ENCODE peak calls at places on chromosomes 4 and X, in five cellular contexts. F is RKO, D is left cardiac atrium, I is lower leg skin, C is dorsolateral prefrontal cortex. K is an unnamed sample.

GRCh38 chr4:5120468-5120867 is 69.2 kb downstream of the STK32B start:
- DNase-seq in F (no peak), D (no peak), I (no peak), C (no peak), K (no peak)

GRCh38 chr4:150010525-150011126 is 67.6 kb upstream of the DCLK2 start:
- DNase-seq in F (peak), D (peak), I (no peak), C (no peak), K (no peak)

GRCh38 chr4:183966371-183966770 is 61.3 kb downstream of the STOX2 start:
- DNase-seq in F (no peak), D (no peak), I (no peak), C (no peak), K (no peak)

GRCh38 chr4:41428205-41428940 is 109.6 kb upstream of the LIMCH1 start:
- DNase-seq in F (no peak), D (no peak), I (no peak), C (no peak), K (no peak)

GRCh38 chrX:133350751-133351150 is 64.5 kb downstream of the GPC4 start:
- DNase-seq in F (no peak), D (peak), I (peak), C (no peak), K (no peak)

GRCh38 chr4:73257995-73258667 is 467 bp downstream of the ANKRD17 start:
- DNase-seq in F (peak), D (peak), I (no peak), C (no peak), K (no peak)

GRCh38 chr4:74793757-74794340 is 474 bp downstream of the BTC start:
- DNase-seq in F (peak), D (peak), I (peak), C (peak), K (peak)

GRCh38 chrX:134711135-134711941 is 53.1 kb upstream of the PLAC1 start:
- DNase-seq in F (no peak), D (no peak), I (no peak), C (no peak), K (no peak)

GRCh38 chr4:139266583-139267257 is 13.3 kb downstream of the MGARP start:
- DNase-seq in F (peak), D (peak), I (peak), C (peak), K (no peak)

GRCh38 chr4:16269742-16270522 is 43.7 kb upstream of the TAPT1 start:
- DNase-seq in F (no peak), D (peak), I (no peak), C (no peak), K (no peak)

GRCh38 chr4:121788896-121789295 is 12.2 kb upstream of the EXOSC9 start:
- DNase-seq in F (no peak), D (no peak), I (no peak), C (no peak), K (no peak)

GRCh38 chrX:131063613-131064012 is 5.5 kb downstream of the ARHGAP36 start:
- DNase-seq in F (no peak), D (no peak), I (no peak), C (no peak), K (no peak)

GRCh38 chr4:3323071-3323481 is 30.3 kb downstream of the RGS12 start:
- DNase-seq in F (no peak), D (peak), I (peak), C (peak), K (peak)

GRCh38 chr4:1164040-1164439 is 8.3 kb downstream of the SPON2 start:
- DNase-seq in F (no peak), D (no peak), I (no peak), C (no peak), K (no peak)

GRCh38 chr4:88759039-88759631 is 61.5 kb upstream of the NAP1L5 start:
- DNase-seq in F (no peak), D (no peak), I (no peak), C (no peak), K (no peak)

GRCh38 chr4:40626183-40626990 is 3.3 kb downstream of the RBM47 start:
- DNase-seq in F (no peak), D (peak), I (no peak), C (no peak), K (no peak)

K was measured in breast epithelium.